ENCODE peak calls at places on chromosomes 12 and 14, in five cellular contexts. V, X, M, Y and B are unnamed samples.

GRCh38 chr14:101169267-101169666 is 265.7 kb upstream of the RTL1 start:
- DNase-seq in Y (no peak), V (no peak), X (no peak), M (no peak), B (no peak)

GRCh38 chr14:20440882-20441281 is 4.9 kb upstream of the KLHL33 start:
- DNase-seq in Y (no peak), X (no peak), V (no peak), M (no peak), B (no peak)

GRCh38 chr14:68715032-68715924 is 77.6 kb downstream of the ZFP36L1 start:
- DNase-seq in M (no peak), V (no peak), Y (no peak), X (peak), B (no peak)

GRCh38 chr12:120015313-120015712 is 26.3 kb downstream of the BICDL1 start:
- DNase-seq in V (no peak), M (no peak), X (no peak), Y (no peak), B (no peak)

GRCh38 chr12:50442178-50442908 is 41.7 kb downstream of the LARP4 start:
- DNase-seq in X (no peak), V (no peak), Y (peak), M (no peak), B (no peak)

GRCh38 chr14:35708072-35708471 is 101.0 kb downstream of the RALGAPA1 start:
- DNase-seq in V (no peak), M (no peak), Y (no peak), X (peak), B (no peak)

GRCh38 chr12:15276088-15276698 is 46.1 kb upstream of the PTPRO start:
- DNase-seq in Y (peak), V (peak), X (no peak), M (no peak), B (no peak)

GRCh38 chr12:46609281-46609623 is 216.5 kb downstream of the SLC38A4 start:
- DNase-seq in Y (no peak), V (no peak), M (no peak), X (no peak), B (no peak)

GRCh38 chr12:64392221-64392620 is 1.7 kb upstream of the C12orf56 start:
- DNase-seq in X (no peak), V (no peak), M (no peak), Y (peak), B (no peak)

GRCh38 chr14:101586531-101587402 is 25.5 kb downstream of the DIO3 start:
- DNase-seq in V (no peak), M (peak), Y (no peak), X (no peak), B (no peak)

GRCh38 chr12:62640910-62641448 is 174.4 kb downstream of the MON2 start:
- DNase-seq in V (no peak), Y (peak), M (no peak), X (no peak), B (no peak)

GRCh38 chr12:96260644-96261043 is 66.5 kb downstream of the ELK3 start:
- DNase-seq in Y (no peak), M (no peak), V (no peak), X (no peak), B (no peak)

GRCh38 chr12:6097384-6097783 is 27.1 kb downstream of the VWF start:
- DNase-seq in V (no peak), X (no peak), M (no peak), Y (no peak), B (no peak)

GRCh38 chr12:85466906-85467305 is 186.9 kb downstream of the ALX1 start:
- DNase-seq in V (no peak), Y (no peak), X (no peak), M (no peak), B (no peak)

GRCh38 chr12:130537655-130538054 is 178.4 kb downstream of the RIMBP2 start:
- DNase-seq in M (no peak), V (no peak), X (no peak), Y (no peak), B (no peak)

GRCh38 chr12:95337176-95337575 is 119.6 kb downstream of the VEZT start:
- DNase-seq in X (no peak), Y (no peak), M (no peak), V (no peak), B (peak)

GRCh38 chr12:59698599-59698998 is 102.8 kb downstream of the SLC16A7 start:
- DNase-seq in M (no peak), Y (no peak), X (peak), V (no peak), B (peak)

GRCh38 chr14:56874375-56874774 is 64.1 kb upstream of the OTX2 start:
- DNase-seq in V (peak), X (no peak), M (no peak), Y (peak), B (no peak)

GRCh38 chr12:121284551-121285390 is 11.7 kb downstream of the CAMKK2 start:
- DNase-seq in Y (no peak), V (no peak), M (peak), X (no peak), B (no peak)

GRCh38 chr12:63525831-63526230 is 142.5 kb downstream of the DPY19L2 start:
- DNase-seq in X (no peak), M (no peak), V (no peak), Y (no peak), B (no peak)

GRCh38 chr12:39442895-39443703 is at the start of gene KIF21A:
- DNase-seq in X (peak), M (peak), V (peak), Y (peak), B (peak)

GRCh38 chr12:75884465-75884985 is 147.1 kb downstream of the PHLDA1 start:
- DNase-seq in X (no peak), V (no peak), M (no peak), Y (no peak), B (no peak)

GRCh38 chr12:72272731-72273498 is 745 bp downstream of the TRHDE start:
- DNase-seq in M (peak), Y (peak), X (no peak), V (peak), B (no peak)

GRCh38 chr12:48106574-48107251 is 834 bp upstream of the SENP1 start:
- DNase-seq in M (no peak), X (no peak), V (no peak), Y (no peak), B (no peak)

GRCh38 chr12:48107252-48107613 is 1.4 kb upstream of the SENP1 start:
- DNase-seq in X (no peak), M (no peak), V (no peak), Y (no peak), B (no peak)

GRCh38 chr12:48104531-48104930 is 1.3 kb downstream of the SENP1 start:
- DNase-seq in Y (no peak), M (no peak), X (no peak), V (no peak), B (no peak)

GRCh38 chr12:48105321-48105866 is 485 bp downstream of the SENP1 start:
- DNase-seq in X (no peak), M (no peak), Y (peak), V (no peak), B (no peak)

DNA sequence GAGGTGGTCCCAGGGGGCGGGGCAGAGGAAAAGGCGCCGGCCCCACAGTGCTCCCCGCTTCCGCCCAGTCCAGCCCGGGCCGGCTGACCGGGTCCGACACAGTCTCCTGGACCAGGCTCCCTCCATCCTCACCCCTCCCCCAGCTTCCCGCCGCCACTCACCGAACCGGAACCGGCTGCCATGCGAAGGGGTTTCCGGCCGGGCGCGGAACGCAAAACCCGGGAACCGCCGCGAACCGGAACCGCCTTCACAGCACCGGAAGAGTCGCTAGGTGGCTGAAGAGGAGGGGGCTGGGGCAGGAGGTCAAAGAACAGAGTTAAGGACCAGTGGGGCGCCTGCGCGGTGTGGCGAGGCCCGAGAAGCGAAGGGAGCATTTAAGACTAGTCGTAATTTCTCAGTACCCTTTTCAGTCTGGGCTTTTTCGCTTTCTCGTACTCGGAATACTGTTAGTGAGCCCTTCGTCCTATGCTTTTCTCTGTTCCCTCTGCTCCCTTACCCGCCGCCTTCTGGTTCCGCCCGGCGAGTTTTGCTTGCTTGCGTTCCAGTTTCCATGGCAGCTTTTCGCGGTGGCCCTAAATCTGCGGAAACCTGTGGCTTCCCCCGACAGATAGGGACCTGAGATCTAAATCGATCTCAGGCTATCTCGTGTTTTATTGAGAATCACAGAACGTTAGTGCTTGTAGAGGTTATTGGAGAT is at the start of gene SENP1:
- DNase-seq in X (no peak), M (peak), Y (peak), V (peak), B (peak)
- TF ChIP-seq CTCF in X (no peak), M (peak), Y (no peak), V (no peak), B (no peak)

DNA sequence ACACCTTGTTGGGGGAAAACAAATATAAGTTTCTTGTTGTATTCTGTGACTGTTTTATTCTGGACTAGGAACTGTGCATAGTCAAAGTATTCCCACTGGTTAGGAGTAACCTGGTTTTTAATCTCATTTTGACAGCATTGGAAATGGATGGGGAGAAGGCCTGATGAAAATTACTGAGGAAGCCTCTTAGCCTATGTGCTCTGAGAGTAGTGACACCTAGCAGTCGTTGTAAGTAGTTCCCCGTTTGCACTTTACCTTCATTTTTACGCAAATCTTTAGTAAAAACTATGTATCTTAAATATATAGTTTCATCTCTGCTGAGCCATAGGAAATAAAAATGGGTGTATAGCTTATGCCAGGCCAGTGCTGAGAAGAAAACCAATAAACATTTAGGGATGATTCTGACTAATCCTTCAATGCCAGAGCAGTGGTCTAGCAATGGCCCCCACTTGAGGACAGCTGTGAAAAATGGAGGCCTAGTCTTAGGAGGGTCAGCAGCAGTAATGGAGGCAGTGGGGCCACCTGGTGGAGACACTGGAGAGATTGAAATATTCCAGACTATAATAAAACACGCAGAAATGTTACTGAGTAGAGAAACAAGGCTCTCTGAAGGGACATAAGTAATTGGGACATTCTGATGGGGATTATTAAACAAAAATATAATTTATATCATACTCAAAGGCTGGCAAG is 133.2 kb upstream of the NOVA1 start:
- DNase-seq in Y (no peak), M (no peak), V (no peak), X (no peak), B (no peak)
- TF ChIP-seq CTCF in Y (no peak), M (peak), V (no peak), X (peak), B (peak)

GRCh38 chr12:41684997-41685396 is 459.7 kb downstream of the GXYLT1 start:
- DNase-seq in M (no peak), X (no peak), V (no peak), Y (no peak), B (no peak)
- TF ChIP-seq CTCF in M (peak), X (no peak), V (peak), Y (no peak), B (no peak)

GRCh38 chr14:75176142-75176820 is at the start of gene TMED10:
- DNase-seq in V (peak), Y (peak), M (peak), X (no peak), B (peak)
- TF ChIP-seq CTCF in V (no peak), Y (no peak), M (no peak), X (peak), B (no peak)

GRCh38 chr14:74747237-74747636 is 15.9 kb upstream of the YLPM1 start:
- DNase-seq in Y (no peak), M (no peak), X (no peak), V (no peak), B (no peak)
- TF ChIP-seq CTCF in Y (no peak), M (no peak), X (no peak), V (no peak), B (no peak)

GRCh38 chr14:64937821-64938193 is 4.7 kb downstream of the GPX2 start:
- DNase-seq in V (no peak), M (no peak), X (no peak), Y (no peak), B (no peak)
- TF ChIP-seq CTCF in V (no peak), M (peak), X (peak), Y (no peak), B (peak)

GRCh38 chr12:5096241-5096880 is 52.7 kb downstream of the KCNA5 start:
- DNase-seq in M (no peak), X (no peak), V (no peak), Y (no peak), B (no peak)
- TF ChIP-seq CTCF in M (no peak), X (peak), V (no peak), Y (no peak), B (peak)